ENCODE peak calls at places on chromosomes 12 and 14, in nine cellular contexts. S is fibroblast of the aortic adventitia, P is NB4, C is left ventricle myocardium inferior, R is osteoblast, Q is stomach, W is testis, I is cardiac muscle cell, X is HCT116. B is an unnamed sample.

GRCh38 chr12:51897181-51897580 is 9.3 kb downstream of the ANKRD33 start:
- DNase-seq in W (no peak), P (no peak), S (peak), R (peak), C (no peak), X (no peak), Q (no peak), I (no peak), B (no peak)

GRCh38 chr14:72891666-72892102 is 2.2 kb downstream of the DPF3 start:
- DNase-seq in Q (no peak), C (no peak), R (no peak), W (peak), X (no peak), I (no peak), S (no peak), P (no peak), B (no peak)

GRCh38 chr14:78758333-78758732 is 588.2 kb downstream of the NRXN3 start:
- DNase-seq in W (peak), X (peak), P (peak), C (no peak), I (peak), R (no peak), Q (no peak), S (peak), B (no peak)

GRCh38 chr12:81668475-81668874 is 90.7 kb downstream of the PPFIA2 start:
- DNase-seq in S (peak), Q (no peak), R (peak), W (no peak), C (no peak), I (no peak), X (peak), P (peak), B (no peak)

GRCh38 chr14:58280954-58281787 is 17.2 kb upstream of the ARID4A start:
- DNase-seq in S (peak), P (peak), I (no peak), X (no peak), W (peak), C (no peak), R (peak), Q (no peak), B (peak)

GRCh38 chr14:103518416-103519042 is 4.1 kb downstream of the CKB start:
- DNase-seq in X (no peak), S (peak), W (peak), I (peak), R (peak), Q (peak), C (peak), P (peak), B (peak)

GRCh38 chr14:40309124-40309523 is 876.9 kb upstream of the FBXO33 start:
- DNase-seq in I (no peak), P (no peak), X (no peak), Q (no peak), S (no peak), C (no peak), W (no peak), R (no peak), B (no peak)

GRCh38 chr12:111192657-111193056 is 176.2 kb downstream of the PHETA1 start:
- DNase-seq in C (no peak), P (no peak), X (no peak), R (no peak), I (no peak), S (no peak), Q (no peak), W (no peak), B (no peak)

GRCh38 chr14:69262516-69262915 is 2.6 kb downstream of the GALNT16 start:
- DNase-seq in P (no peak), C (no peak), R (no peak), W (no peak), Q (no peak), S (no peak), X (no peak), I (no peak), B (no peak)

GRCh38 chr12:113276306-113276705 is 55.0 kb downstream of the TPCN1 start:
- DNase-seq in R (no peak), I (no peak), C (no peak), W (no peak), X (no peak), S (no peak), P (peak), Q (no peak), B (peak)

GRCh38 chr12:4274396-4274959 is 916 bp downstream of the CCND2 start:
- DNase-seq in S (no peak), I (no peak), R (no peak), Q (no peak), X (no peak), W (no peak), P (peak), C (no peak), B (peak)

GRCh38 chr12:6620885-6621274 is 13.7 kb upstream of the CHD4 start:
- DNase-seq in S (no peak), X (no peak), P (no peak), R (no peak), W (no peak), Q (no peak), C (no peak), I (no peak), B (peak)

GRCh38 chr12:6615802-6616201 is 8.6 kb upstream of the CHD4 start:
- DNase-seq in S (no peak), C (no peak), W (no peak), X (no peak), P (no peak), I (no peak), Q (no peak), R (no peak), B (no peak)

GRCh38 chr12:6618483-6618882 is 11.3 kb upstream of the CHD4 start:
- DNase-seq in S (no peak), X (no peak), I (no peak), P (peak), Q (no peak), C (no peak), W (no peak), R (peak), B (no peak)

GRCh38 chr12:6614513-6615177 is 7.5 kb upstream of the CHD4 start:
- DNase-seq in P (no peak), Q (no peak), W (no peak), X (no peak), C (no peak), S (no peak), R (no peak), I (no peak), B (no peak)

GRCh38 chr12:6620137-6620884 is 13.1 kb upstream of the CHD4 start:
- DNase-seq in I (peak), S (peak), X (no peak), R (peak), W (peak), C (no peak), Q (no peak), P (no peak), B (peak)
- TF ChIP-seq CTCF in I (peak), S (peak), X (no peak), R (peak), W (peak), C (peak), Q (no peak), P (no peak), B (peak)

DNA sequence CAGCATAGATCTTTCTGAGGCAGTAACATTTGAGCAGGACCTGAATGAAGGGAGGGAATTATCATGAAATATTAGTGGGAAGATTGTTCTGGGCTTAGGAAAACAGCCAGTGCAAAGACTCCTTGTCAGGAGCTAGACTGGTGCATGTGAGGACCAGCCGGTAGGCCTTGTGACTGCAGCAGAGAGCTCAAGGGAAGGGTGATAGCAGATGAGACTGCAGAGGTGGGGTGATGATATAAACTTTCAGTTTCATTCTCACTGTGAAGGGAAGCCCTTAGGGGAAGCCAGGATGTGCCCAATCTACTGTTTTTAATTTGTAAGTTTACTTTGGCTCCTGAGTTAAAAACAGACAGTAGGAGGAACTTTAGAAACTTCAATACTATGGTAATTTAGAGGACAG is 12.4 kb downstream of the IL22 start:
- DNase-seq in C (no peak), S (peak), X (no peak), R (no peak), Q (no peak), P (peak), I (no peak), W (peak), B (no peak)
- H3K4me3 ChIP-seq in C (peak), S (no peak), X (no peak), R (peak), Q (no peak), P (no peak), I (no peak), W (no peak), B (no peak)

GRCh38 chr12:2057041-2057792 is 4.4 kb downstream of the CACNA1C start:
- DNase-seq in I (peak), S (peak), W (peak), C (peak), Q (peak), X (peak), R (no peak), P (peak), B (peak)

GRCh38 chr12:2052861-2053674 is at the start of gene CACNA1C:
- DNase-seq in I (peak), W (peak), R (peak), P (peak), S (peak), X (no peak), Q (peak), C (peak), B (no peak)

GRCh38 chr12:2051700-2052625 is 824 bp upstream of the CACNA1C start:
- DNase-seq in P (no peak), W (no peak), R (peak), C (no peak), I (peak), Q (no peak), X (no peak), S (peak), B (no peak)

GRCh38 chr12:2053675-2054070 is 886 bp downstream of the CACNA1C start:
- DNase-seq in S (peak), Q (no peak), W (no peak), X (no peak), C (peak), R (peak), P (no peak), I (peak), B (no peak)

DNA sequence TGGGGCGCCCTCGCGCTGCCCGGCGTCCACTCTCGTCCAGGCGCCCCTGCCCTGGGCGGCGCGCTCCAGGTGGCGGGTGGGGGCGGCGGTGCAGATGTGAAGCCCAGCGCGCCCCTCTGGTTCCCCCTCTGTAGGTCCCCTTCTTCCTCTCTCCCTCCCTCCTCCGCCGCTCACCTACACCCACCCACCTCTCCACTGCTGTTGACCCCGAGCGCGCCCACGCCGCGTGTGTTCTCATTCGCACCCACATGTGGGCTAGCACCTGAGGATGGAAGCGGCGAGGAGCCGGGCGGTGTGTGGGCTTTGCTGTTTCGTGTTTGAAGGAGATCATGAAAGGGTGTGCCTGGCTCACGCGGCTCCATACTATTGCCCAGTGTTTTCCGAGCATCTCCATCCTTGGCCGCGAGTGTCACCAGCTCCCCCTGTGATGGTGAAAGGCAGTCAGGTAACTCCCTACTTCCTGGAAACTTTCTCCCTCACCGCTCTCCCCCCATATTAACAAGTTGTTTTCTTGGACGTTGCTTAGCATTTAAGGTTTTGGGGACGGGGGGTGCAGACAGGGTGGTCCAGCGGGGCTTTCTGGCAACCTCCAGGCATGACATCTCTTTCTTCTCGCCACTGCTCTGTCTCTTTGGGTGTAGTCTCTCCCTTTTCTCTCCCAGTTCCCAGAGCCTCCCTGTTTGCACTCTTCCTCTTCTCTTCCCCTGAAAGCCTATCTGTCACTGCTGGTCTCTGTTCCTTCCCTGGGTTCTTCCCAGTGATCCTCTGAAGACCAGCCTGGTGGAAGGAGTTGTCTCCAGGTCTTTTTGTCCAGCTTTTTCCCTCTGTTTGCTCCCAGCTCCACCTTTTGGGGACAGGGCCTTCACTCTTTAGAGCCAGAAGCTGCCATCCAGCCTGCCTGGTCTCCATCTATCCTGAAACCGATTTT is 1.6 kb downstream of the CACNA1C start:
- DNase-seq in I (peak), P (no peak), C (no peak), W (peak), R (peak), S (peak), X (no peak), Q (no peak), B (no peak)
- TF ChIP-seq CTCF in I (no peak), P (no peak), C (no peak), W (no peak), R (no peak), S (no peak), X (no peak), Q (no peak), B (no peak)

GRCh38 chr12:106892075-106892474 is 63.6 kb upstream of the TMEM263 start:
- DNase-seq in C (no peak), X (no peak), R (no peak), W (no peak), P (no peak), S (no peak), I (no peak), Q (no peak), B (no peak)
- H3K4me3 ChIP-seq in C (no peak), X (no peak), R (no peak), W (no peak), P (no peak), S (no peak), I (no peak), Q (no peak), B (no peak)

DNA sequence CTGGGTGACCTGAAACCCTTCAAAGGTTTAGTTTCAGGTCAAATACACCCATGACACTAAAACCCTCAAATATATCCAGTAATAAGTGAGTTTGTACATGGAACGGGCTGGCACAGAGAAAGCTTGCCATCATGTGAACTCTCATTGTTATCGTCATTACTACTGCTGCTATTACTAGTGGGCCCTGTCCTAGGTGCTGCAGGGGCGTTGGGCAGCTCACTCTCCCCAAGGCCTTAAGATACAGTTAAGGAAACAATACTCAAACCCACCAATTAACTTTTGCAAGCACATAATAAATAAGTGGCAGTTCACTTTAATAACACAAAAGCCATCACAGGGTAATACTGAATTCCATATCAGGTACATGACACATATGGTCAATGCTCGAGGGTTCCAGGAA is 71.3 kb downstream of the SPTB start:
- DNase-seq in I (no peak), Q (no peak), S (no peak), R (no peak), C (no peak), P (no peak), X (no peak), W (no peak), B (no peak)
- TF ChIP-seq CTCF in I (no peak), Q (no peak), S (no peak), R (no peak), C (no peak), P (no peak), X (no peak), W (no peak), B (no peak)

GRCh38 chr12:124653169-124653931 is 85.9 kb upstream of the NCOR2 start:
- DNase-seq in W (no peak), I (no peak), X (no peak), R (no peak), S (peak), Q (no peak), C (peak), P (peak), B (no peak)

GRCh38 chr12:124652661-124653060 is 85.2 kb upstream of the NCOR2 start:
- DNase-seq in C (no peak), Q (no peak), R (no peak), P (no peak), W (no peak), X (no peak), S (no peak), I (no peak), B (no peak)

GRCh38 chr12:124655317-124656213 is 88.2 kb upstream of the NCOR2 start:
- DNase-seq in I (peak), P (peak), R (peak), S (peak), X (no peak), W (peak), Q (peak), C (peak), B (peak)

GRCh38 chr12:124656214-124656516 is 88.8 kb upstream of the NCOR2 start:
- DNase-seq in I (no peak), R (no peak), X (no peak), P (no peak), Q (no peak), C (no peak), W (no peak), S (no peak), B (no peak)

GRCh38 chr12:124654666-124655316 is 87.4 kb upstream of the NCOR2 start:
- DNase-seq in P (no peak), I (no peak), Q (peak), X (no peak), W (peak), C (peak), R (peak), S (no peak), B (peak)
- H3K4me3 ChIP-seq in P (no peak), I (no peak), Q (peak), X (no peak), W (no peak), C (peak), R (no peak), S (no peak), B (no peak)

GRCh38 chr14:44988694-44989093 is 26.7 kb downstream of the TOGARAM1 start:
- DNase-seq in W (no peak), I (peak), S (no peak), Q (no peak), P (peak), C (peak), X (no peak), R (no peak), B (no peak)

GRCh38 chr14:44995196-44995595 is 33.2 kb downstream of the TOGARAM1 start:
- DNase-seq in P (no peak), W (no peak), C (no peak), R (no peak), I (peak), Q (no peak), S (no peak), X (no peak), B (no peak)

GRCh38 chr14:44989497-44990440 is 27.8 kb downstream of the TOGARAM1 start:
- DNase-seq in S (no peak), P (peak), C (no peak), W (no peak), I (no peak), X (no peak), R (no peak), Q (no peak), B (no peak)
- TF ChIP-seq CTCF in S (no peak), P (no peak), C (no peak), W (no peak), I (no peak), X (no peak), R (no peak), Q (no peak), B (no peak)

GRCh38 chr12:94173660-94174265 is 25.4 kb downstream of the PLXNC1 start:
- DNase-seq in Q (no peak), P (peak), C (no peak), R (no peak), I (no peak), X (no peak), W (no peak), S (no peak), B (no peak)
- H3K4me3 ChIP-seq in Q (no peak), P (peak), C (no peak), R (no peak), I (no peak), X (no peak), W (no peak), S (no peak), B (no peak)